ENCODE peak calls at places on chromosomes 6 and 20, in seven cellular contexts. Y, Q, T, S, V, L and I are unnamed samples.

GRCh38 chr20:10861086-10861485 is 187.3 kb upstream of the JAG1 start:
- DNase-seq in Y (no peak), Q (no peak), T (no peak), S (no peak), V (no peak), L (no peak), I (no peak)

GRCh38 chr6:80021591-80021990 is 17.1 kb downstream of the TTK start:
- DNase-seq in Y (no peak), Q (no peak), T (no peak), S (no peak), V (no peak), L (no peak), I (no peak)

GRCh38 chr6:36975231-36976004 is 10.6 kb downstream of the MTCH1 start:
- DNase-seq in Y (no peak), Q (no peak), T (no peak), S (no peak), V (no peak), L (no peak), I (no peak)

GRCh38 chr6:69985180-69985579 is 118.8 kb downstream of the COL19A1 start:
- DNase-seq in Y (no peak), Q (no peak), T (no peak), S (no peak), V (no peak), L (no peak), I (no peak)

GRCh38 chr6:113077794-113078193 is 730.7 kb downstream of the RFPL4B start:
- DNase-seq in Y (no peak), Q (no peak), T (no peak), S (no peak), V (no peak), L (no peak), I (no peak)

GRCh38 chr6:155038104-155038503 is 43.0 kb downstream of the TIAM2 start:
- DNase-seq in Y (no peak), Q (no peak), T (no peak), S (no peak), V (no peak), L (no peak), I (no peak)

GRCh38 chr6:49202923-49203322 is 260.1 kb downstream of the MMUT start:
- DNase-seq in Y (no peak), Q (no peak), T (no peak), S (no peak), V (no peak), L (no peak), I (no peak)

GRCh38 chr6:71294121-71294523 is 5.5 kb downstream of the OGFRL1 start:
- DNase-seq in Y (no peak), Q (no peak), T (no peak), S (no peak), V (no peak), L (no peak), I (peak; percentile 43)

GRCh38 chr20:46501337-46501942 is 11.9 kb downstream of the ZNF334 start:
- DNase-seq in Y (no peak), Q (no peak), T (no peak), S (no peak), V (no peak), L (no peak), I (no peak)

GRCh38 chr6:154590770-154591169 is 80.3 kb upstream of the CNKSR3 start:
- DNase-seq in Y (no peak), Q (no peak), T (no peak), S (no peak), V (peak; percentile 44), L (no peak), I (no peak)

GRCh38 chr20:58612021-58612700 is 38.9 kb upstream of the STX16 start:
- DNase-seq in Y (no peak), Q (no peak), T (no peak), S (no peak), V (no peak), L (no peak), I (no peak)

GRCh38 chr6:16850332-16851022 is 89.2 kb upstream of the ATXN1 start:
- DNase-seq in Y (no peak), Q (no peak), T (no peak), S (no peak), V (no peak), L (no peak), I (no peak)

GRCh38 chr20:54467622-54468021 is 7.8 kb upstream of the DOK5 start:
- DNase-seq in Y (no peak), Q (no peak), T (no peak), S (no peak), V (no peak), L (no peak), I (no peak)

GRCh38 chr20:63746766-63747315 is 7.3 kb downstream of the SLC2A4RG start:
- DNase-seq in Y (no peak), Q (no peak), T (no peak), S (no peak), V (no peak), L (no peak), I (no peak)

GRCh38 chr6:134389129-134389528 is 71.2 kb upstream of the SGK1 start:
- DNase-seq in Y (no peak), Q (no peak), T (no peak), S (no peak), V (no peak), L (no peak), I (peak; percentile 29)

GRCh38 chr6:26205625-26206574 is 118.7 kb downstream of the HFE start:
- DNase-seq in Y (no peak), Q (no peak), T (no peak), S (peak; percentile 74), V (no peak), L (no peak), I (no peak)
- TF ChIP-seq POLR2A in Y (no peak), Q (no peak), T (no peak), S (no peak), V (peak; percentile 28), L (no peak), I (peak; percentile 12)

DNA sequence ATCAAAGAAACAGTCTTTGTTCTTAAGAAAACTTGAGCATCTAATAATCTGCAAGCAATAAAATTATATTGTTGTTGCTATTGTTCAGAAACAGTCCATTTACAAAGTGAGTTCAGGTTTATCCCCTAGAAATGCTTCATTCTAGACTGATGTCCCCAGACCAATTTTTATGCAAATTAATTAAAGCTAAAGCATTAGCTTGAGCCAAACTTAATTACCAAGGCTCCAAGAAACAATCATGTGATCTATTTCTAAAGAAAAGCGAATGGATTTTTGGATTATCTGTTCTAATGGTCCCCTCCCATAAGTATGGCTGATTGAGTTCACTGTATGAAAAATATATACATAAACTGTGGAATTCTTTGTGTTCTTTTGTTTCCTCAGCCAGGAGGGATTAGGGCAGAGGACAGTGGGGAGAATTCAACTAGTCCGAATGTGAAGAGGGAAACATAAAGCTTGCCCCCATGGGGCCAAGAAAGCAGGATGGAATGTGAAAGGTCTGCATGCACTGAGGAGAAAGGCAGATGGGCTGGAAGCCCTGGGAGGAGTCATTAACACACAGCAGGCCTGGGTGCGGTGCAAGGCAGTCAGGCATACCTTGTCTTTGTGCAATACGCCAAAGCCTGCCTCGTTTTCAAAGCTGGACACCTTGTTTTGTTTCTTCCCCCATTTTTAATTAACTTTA is 597.1 kb downstream of the KIF16B start:
- DNase-seq in Y (no peak), Q (no peak), T (no peak), S (no peak), V (no peak), L (no peak), I (no peak)
- H3K9me3 ChIP-seq in Y (no peaks in the 10 kb centered on the region), Q (no peaks in the 10 kb centered on the region), T (no peaks in the 10 kb centered on the region), S (peaks cover 4% of the 10 kb centered on the region), V (no peaks in the 10 kb centered on the region), L (no peaks in the 10 kb centered on the region), I (no peaks in the 10 kb centered on the region)

GRCh38 chr6:1700283-1700967 is 90.7 kb downstream of the FOXC1 start:
- DNase-seq in Y (no peak), Q (no peak), T (no peak), S (no peak), V (no peak), L (no peak), I (no peak)

GRCh38 chr6:1703923-1704322 is 94.2 kb downstream of the FOXC1 start:
- DNase-seq in Y (no peak), Q (no peak), T (no peak), S (no peak), V (no peak), L (no peak), I (no peak)

GRCh38 chr6:1702580-1703051 is 92.9 kb downstream of the FOXC1 start:
- DNase-seq in Y (no peak), Q (no peak), T (no peak), S (no peak), V (no peak), L (no peak), I (no peak)

GRCh38 chr6:1703091-1703855 is 93.6 kb downstream of the FOXC1 start:
- DNase-seq in Y (no peak), Q (no peak), T (no peak), S (no peak), V (no peak), L (no peak), I (no peak)

GRCh38 chr6:1701668-1702353 is 92.1 kb downstream of the FOXC1 start:
- DNase-seq in Y (no peak), Q (no peak), T (no peak), S (no peak), V (no peak), L (no peak), I (no peak)
- H3K27ac ChIP-seq in Y (peak overlapping the region; percentile 20), Q (no peak overlapping the region), T (no peak overlapping the region), S (no peak overlapping the region), V (no peak overlapping the region), L (no peak overlapping the region), I (no peak overlapping the region)

GRCh38 chr20:16135630-16136029 is 437.6 kb downstream of the KIF16B start:
- DNase-seq in Y (no peak), Q (no peak), T (no peak), S (no peak), V (no peak), L (no peak), I (no peak)
- TF ChIP-seq POLR2A in Y (no peak), Q (no peak), T (no peak), S (no peak), V (no peak), L (no peak), I (no peak)